ENCODE peak calls at places on chromosomes 2 and 18, in eight cellular contexts. One of them, this sample, is unnamed.

GRCh38 chr2:152419944-152420813 is 85.2 kb downstream of the FMNL2 start:
- DNase-seq in RWPE1: no peak
- DNase-seq in endothelial cell of umbilical vein: no peak
- DNase-seq in stimulated activated CD4-positive, alpha-beta T cell treated with anti-CD3 and anti-CD28 coated beads, Interleukin-15, amount 100 ng/mL, for 1 hour: no peak
- DNase-seq in A172: peak; percentile 23
- DNase-seq in T-helper 1 cell: peak; percentile 12
- DNase-seq in HTR-8/SVneo: no peak
- DNase-seq in pons: no peak
- DNase-seq in this sample: no peak

GRCh38 chr2:156322103-156322671 is 10.3 kb downstream of the NR4A2 start:
- DNase-seq in T-helper 1 cell: peak; percentile 38
- DNase-seq in pons: no peak
- DNase-seq in stimulated activated CD4-positive, alpha-beta T cell treated with anti-CD3 and anti-CD28 coated beads, Interleukin-15, amount 100 ng/mL, for 1 hour: no peak
- DNase-seq in RWPE1: no peak
- DNase-seq in endothelial cell of umbilical vein: no peak
- DNase-seq in A172: no peak
- DNase-seq in HTR-8/SVneo: no peak
- DNase-seq in this sample: no peak

GRCh38 chr2:189657867-189658266 is 3.4 kb upstream of the ASNSD1 start:
- DNase-seq in T-helper 1 cell: peak; percentile 92
- DNase-seq in endothelial cell of umbilical vein: no peak
- DNase-seq in RWPE1: no peak
- DNase-seq in pons: no peak
- DNase-seq in HTR-8/SVneo: no peak
- DNase-seq in A172: peak; percentile 11
- DNase-seq in stimulated activated CD4-positive, alpha-beta T cell treated with anti-CD3 and anti-CD28 coated beads, Interleukin-15, amount 100 ng/mL, for 1 hour: no peak
- DNase-seq in this sample: no peak

GRCh38 chr2:231187736-231188505 is 10.5 kb upstream of the ARMC9 start:
- DNase-seq in HTR-8/SVneo: no peak
- DNase-seq in pons: no peak
- DNase-seq in A172: peak; percentile 74
- DNase-seq in T-helper 1 cell: no peak
- DNase-seq in stimulated activated CD4-positive, alpha-beta T cell treated with anti-CD3 and anti-CD28 coated beads, Interleukin-15, amount 100 ng/mL, for 1 hour: no peak
- DNase-seq in RWPE1: no peak
- DNase-seq in endothelial cell of umbilical vein: peak; percentile 64
- DNase-seq in this sample: no peak

GRCh38 chr2:216803803-216804202 is 56.1 kb downstream of the TNP1 start:
- DNase-seq in stimulated activated CD4-positive, alpha-beta T cell treated with anti-CD3 and anti-CD28 coated beads, Interleukin-15, amount 100 ng/mL, for 1 hour: no peak
- DNase-seq in endothelial cell of umbilical vein: no peak
- DNase-seq in T-helper 1 cell: no peak
- DNase-seq in pons: no peak
- DNase-seq in A172: no peak
- DNase-seq in HTR-8/SVneo: no peak
- DNase-seq in RWPE1: no peak
- DNase-seq in this sample: no peak

GRCh38 chr2:143482316-143482715 is 353.1 kb downstream of the ARHGAP15 start:
- DNase-seq in A172: no peak
- DNase-seq in T-helper 1 cell: no peak
- DNase-seq in RWPE1: no peak
- DNase-seq in pons: no peak
- DNase-seq in endothelial cell of umbilical vein: peak; percentile 6
- DNase-seq in HTR-8/SVneo: no peak
- DNase-seq in stimulated activated CD4-positive, alpha-beta T cell treated with anti-CD3 and anti-CD28 coated beads, Interleukin-15, amount 100 ng/mL, for 1 hour: no peak
- DNase-seq in this sample: no peak

GRCh38 chr2:156327835-156328401 is 4.6 kb downstream of the NR4A2 start:
- DNase-seq in endothelial cell of umbilical vein: no peak
- DNase-seq in A172: no peak
- DNase-seq in stimulated activated CD4-positive, alpha-beta T cell treated with anti-CD3 and anti-CD28 coated beads, Interleukin-15, amount 100 ng/mL, for 1 hour: no peak
- DNase-seq in T-helper 1 cell: no peak
- DNase-seq in RWPE1: no peak
- DNase-seq in HTR-8/SVneo: no peak
- DNase-seq in pons: no peak
- DNase-seq in this sample: no peak

GRCh38 chr2:29921560-29921915 is at the start of gene ALK:
- DNase-seq in stimulated activated CD4-positive, alpha-beta T cell treated with anti-CD3 and anti-CD28 coated beads, Interleukin-15, amount 100 ng/mL, for 1 hour: peak; percentile 41
- DNase-seq in T-helper 1 cell: peak; percentile 56
- DNase-seq in pons: peak; percentile 89
- DNase-seq in endothelial cell of umbilical vein: peak; percentile 58
- DNase-seq in HTR-8/SVneo: peak; percentile 81
- DNase-seq in A172: peak; percentile 80
- DNase-seq in RWPE1: peak; percentile 96
- DNase-seq in this sample: peak; percentile 61

GRCh38 chr18:55582325-55582724 is 5.7 kb downstream of the TCF4 start:
- DNase-seq in endothelial cell of umbilical vein: no peak
- DNase-seq in HTR-8/SVneo: no peak
- DNase-seq in T-helper 1 cell: no peak
- DNase-seq in pons: no peak
- DNase-seq in A172: no peak
- DNase-seq in stimulated activated CD4-positive, alpha-beta T cell treated with anti-CD3 and anti-CD28 coated beads, Interleukin-15, amount 100 ng/mL, for 1 hour: no peak
- DNase-seq in RWPE1: no peak
- DNase-seq in this sample: no peak

GRCh38 chr2:113000436-113000835 is 4.8 kb upstream of the IL36A start:
- DNase-seq in RWPE1: no peak
- DNase-seq in T-helper 1 cell: no peak
- DNase-seq in stimulated activated CD4-positive, alpha-beta T cell treated with anti-CD3 and anti-CD28 coated beads, Interleukin-15, amount 100 ng/mL, for 1 hour: no peak
- DNase-seq in A172: no peak
- DNase-seq in HTR-8/SVneo: no peak
- DNase-seq in pons: no peak
- DNase-seq in endothelial cell of umbilical vein: no peak
- DNase-seq in this sample: peak; percentile 3

GRCh38 chr2:9168851-9169250 is 37.8 kb upstream of the ASAP2 start:
- DNase-seq in HTR-8/SVneo: no peak
- DNase-seq in RWPE1: no peak
- DNase-seq in endothelial cell of umbilical vein: no peak
- DNase-seq in T-helper 1 cell: no peak
- DNase-seq in A172: no peak
- DNase-seq in stimulated activated CD4-positive, alpha-beta T cell treated with anti-CD3 and anti-CD28 coated beads, Interleukin-15, amount 100 ng/mL, for 1 hour: no peak
- DNase-seq in pons: no peak
- DNase-seq in this sample: no peak

GRCh38 chr2:241029599-241030332 is 31.3 kb downstream of the SNED1 start:
- DNase-seq in pons: no peak
- DNase-seq in RWPE1: no peak
- DNase-seq in endothelial cell of umbilical vein: no peak
- DNase-seq in A172: no peak
- DNase-seq in T-helper 1 cell: no peak
- DNase-seq in stimulated activated CD4-positive, alpha-beta T cell treated with anti-CD3 and anti-CD28 coated beads, Interleukin-15, amount 100 ng/mL, for 1 hour: no peak
- DNase-seq in HTR-8/SVneo: no peak
- DNase-seq in this sample: no peak

GRCh38 chr18:72878143-72878542 is 10.4 kb upstream of the NETO1 start:
- DNase-seq in T-helper 1 cell: no peak
- DNase-seq in HTR-8/SVneo: no peak
- DNase-seq in endothelial cell of umbilical vein: no peak
- DNase-seq in pons: no peak
- DNase-seq in stimulated activated CD4-positive, alpha-beta T cell treated with anti-CD3 and anti-CD28 coated beads, Interleukin-15, amount 100 ng/mL, for 1 hour: no peak
- DNase-seq in A172: no peak
- DNase-seq in RWPE1: no peak
- DNase-seq in this sample: no peak

GRCh38 chr18:70380915-70381896 is 92.4 kb downstream of the SOCS6 start:
- DNase-seq in endothelial cell of umbilical vein: no peak
- DNase-seq in HTR-8/SVneo: no peak
- DNase-seq in stimulated activated CD4-positive, alpha-beta T cell treated with anti-CD3 and anti-CD28 coated beads, Interleukin-15, amount 100 ng/mL, for 1 hour: no peak
- DNase-seq in pons: peak; percentile 97
- DNase-seq in RWPE1: no peak
- DNase-seq in A172: peak; percentile 84
- DNase-seq in T-helper 1 cell: no peak
- DNase-seq in this sample: no peak

GRCh38 chr2:226756131-226756530 is 43.5 kb downstream of the IRS1 start:
- DNase-seq in RWPE1: peak; percentile 88
- DNase-seq in HTR-8/SVneo: no peak
- DNase-seq in endothelial cell of umbilical vein: no peak
- DNase-seq in T-helper 1 cell: peak; percentile 1
- DNase-seq in stimulated activated CD4-positive, alpha-beta T cell treated with anti-CD3 and anti-CD28 coated beads, Interleukin-15, amount 100 ng/mL, for 1 hour: no peak
- DNase-seq in A172: peak; percentile 76
- DNase-seq in pons: no peak
- DNase-seq in this sample: peak; percentile 99

GRCh38 chr2:71749671-71750101 is 296.3 kb downstream of the DYSF start:
- DNase-seq in A172: peak; percentile 95
- DNase-seq in pons: peak; percentile 13
- DNase-seq in RWPE1: peak; percentile 56
- DNase-seq in endothelial cell of umbilical vein: no peak
- DNase-seq in stimulated activated CD4-positive, alpha-beta T cell treated with anti-CD3 and anti-CD28 coated beads, Interleukin-15, amount 100 ng/mL, for 1 hour: no peak
- DNase-seq in T-helper 1 cell: no peak
- DNase-seq in HTR-8/SVneo: peak; percentile 71
- DNase-seq in this sample: peak; percentile 33

GRCh38 chr2:239405071-239405470 is 4.3 kb upstream of the HDAC4 start:
- DNase-seq in endothelial cell of umbilical vein: no peak
- DNase-seq in A172: no peak
- DNase-seq in T-helper 1 cell: no peak
- DNase-seq in HTR-8/SVneo: no peak
- DNase-seq in pons: no peak
- DNase-seq in RWPE1: no peak
- DNase-seq in stimulated activated CD4-positive, alpha-beta T cell treated with anti-CD3 and anti-CD28 coated beads, Interleukin-15, amount 100 ng/mL, for 1 hour: no peak
- DNase-seq in this sample: no peak

GRCh38 chr2:112644933-112645395 is 775 bp upstream of the SLC20A1 start:
- DNase-seq in HTR-8/SVneo: no peak
- DNase-seq in pons: peak; percentile 84
- DNase-seq in A172: no peak
- DNase-seq in T-helper 1 cell: no peak
- DNase-seq in RWPE1: no peak
- DNase-seq in endothelial cell of umbilical vein: peak; percentile 66
- DNase-seq in stimulated activated CD4-positive, alpha-beta T cell treated with anti-CD3 and anti-CD28 coated beads, Interleukin-15, amount 100 ng/mL, for 1 hour: no peak
- DNase-seq in this sample: no peak

GRCh38 chr2:158097481-158097880 is 4.2 kb upstream of the UPP2 start:
- DNase-seq in RWPE1: no peak
- DNase-seq in endothelial cell of umbilical vein: no peak
- DNase-seq in pons: no peak
- DNase-seq in A172: no peak
- DNase-seq in HTR-8/SVneo: no peak
- DNase-seq in stimulated activated CD4-positive, alpha-beta T cell treated with anti-CD3 and anti-CD28 coated beads, Interleukin-15, amount 100 ng/mL, for 1 hour: no peak
- DNase-seq in T-helper 1 cell: no peak
- DNase-seq in this sample: no peak

GRCh38 chr2:214881647-214882205 is 72.2 kb upstream of the BARD1 start:
- DNase-seq in A172: no peak
- DNase-seq in pons: peak; percentile 29
- DNase-seq in endothelial cell of umbilical vein: no peak
- DNase-seq in T-helper 1 cell: no peak
- DNase-seq in HTR-8/SVneo: no peak
- DNase-seq in stimulated activated CD4-positive, alpha-beta T cell treated with anti-CD3 and anti-CD28 coated beads, Interleukin-15, amount 100 ng/mL, for 1 hour: no peak
- DNase-seq in RWPE1: no peak
- DNase-seq in this sample: no peak